ENCODE peak calls at places on chromosomes 3 and 15, in five cellular contexts. M is activated naive CD4-positive, alpha-beta T cell treated with anti-CD3 and anti-CD28 coated beads, Interleukin-2, amount 10 ng/mL, durations not matched to agents 7 days and 5 days; J is LHCN-M2; L is heart right ventricle; C is EL. H is an unnamed sample.

GRCh38 chr15:73927476-73928240 is 1.4 kb downstream of the LOXL1 start:
- DNase-seq in J (peak; percentile 54), M (peak; percentile 85), L (peak; percentile 67), C (peak; percentile 65), H (peak; percentile 64)

GRCh38 chr3:58462829-58463180 is 29.1 kb upstream of the KCTD6 start:
- DNase-seq in L (no peak), M (no peak), J (no peak), C (no peak), H (no peak)

GRCh38 chr3:74470313-74470712 is 144.1 kb downstream of the CNTN3 start:
- DNase-seq in M (no peak), J (no peak), L (no peak), C (no peak), H (no peak)

GRCh38 chr3:55485208-55485791 is 1.8 kb downstream of the WNT5A start:
- DNase-seq in J (peak; percentile 85), M (peak; percentile 52), C (peak; percentile 88), L (peak; percentile 77), H (peak; percentile 85)

GRCh38 chr15:79130535-79131130 is 40.1 kb upstream of the RASGRF1 start:
- DNase-seq in C (no peak), L (no peak), J (no peak), M (no peak), H (no peak)

GRCh38 chr3:108406063-108406660 is 104.2 kb downstream of the MYH15 start:
- DNase-seq in L (no peak), J (no peak), C (peak; percentile 38), M (no peak), H (no peak)

GRCh38 chr3:127597020-127597771 is 1.0 kb upstream of the MCM2 start:
- DNase-seq in J (no peak), M (no peak), C (no peak), L (no peak), H (no peak)

GRCh38 chr3:49775538-49775937 is 10.8 kb downstream of the IP6K1 start:
- DNase-seq in M (no peak), L (no peak), C (no peak), J (no peak), H (no peak)

GRCh38 chr15:31474059-31474868 is 147.6 kb downstream of the KLF13 start:
- DNase-seq in L (no peak), J (no peak), M (peak; percentile 25), C (no peak), H (no peak)

GRCh38 chr3:194220776-194221735 is 85.1 kb downstream of the HES1 start:
- DNase-seq in L (no peak), J (no peak), M (no peak), C (peak; percentile 13), H (no peak)

GRCh38 chr15:44584162-44584749 is 47.3 kb downstream of the EIF3J start:
- DNase-seq in M (peak; percentile 70), L (peak; percentile 38), C (peak; percentile 41), J (peak; percentile 36), H (peak; percentile 36)

GRCh38 chr3:64878372-64878771 is 190.6 kb upstream of the ADAMTS9 start:
- DNase-seq in L (no peak), C (no peak), J (peak; percentile 62), M (no peak), H (no peak)

GRCh38 chr3:61451841-61452240 is 109.5 kb upstream of the PTPRG start:
- DNase-seq in J (peak; percentile 34), C (peak; percentile 35), L (no peak), M (no peak), H (no peak)

GRCh38 chr3:13545952-13546454 is 2.9 kb upstream of the FBLN2 start:
- DNase-seq in M (no peak), J (no peak), C (no peak), L (no peak), H (no peak)

GRCh38 chr15:26773485-26773877 is 615 bp upstream of the GABRB3 start:
- DNase-seq in M (no peak), J (no peak), L (no peak), C (no peak), H (no peak)

GRCh38 chr3:115347737-115348136 is 200.6 kb upstream of the ZBTB20 start:
- DNase-seq in M (no peak), C (no peak), L (no peak), J (no peak), H (no peak)

GRCh38 chr3:53250881-53251605 is 4.8 kb downstream of the TKT start:
- DNase-seq in M (no peak), J (no peak), L (no peak), C (no peak), H (no peak)

GRCh38 chr3:77042892-77043291 is 3.0 kb downstream of the ROBO2 start:
- DNase-seq in M (no peak), C (no peak), J (no peak), L (no peak), H (no peak)

GRCh38 chr15:84586641-84587160 is 14.1 kb upstream of the ZSCAN2 start:
- DNase-seq in C (no peak), J (no peak), M (no peak), L (no peak), H (no peak)

GRCh38 chr15:65939901-65940617 is 70.8 kb downstream of the RAB11A start:
- DNase-seq in M (no peak), C (peak; percentile 86), L (peak; percentile 30), J (peak; percentile 34), H (no peak)

GRCh38 chr3:197001106-197001971 is 28.3 kb downstream of the MELTF start:
- DNase-seq in L (no peak), M (no peak), J (no peak), C (no peak), H (peak; percentile 26)

GRCh38 chr3:4730734-4731133 is 237.6 kb downstream of the ITPR1 start:
- DNase-seq in C (no peak), L (peak; percentile 34), J (no peak), M (no peak), H (peak; percentile 48)

GRCh38 chr3:12662593-12663310 is 1.2 kb downstream of the RAF1 start:
- DNase-seq in L (peak; percentile 34), C (peak; percentile 43), J (peak; percentile 78), M (peak; percentile 46), H (peak; percentile 56)

GRCh38 chr15:55420171-55420871 is 12.0 kb downstream of the PIERCE2 start:
- DNase-seq in J (no peak), L (no peak), M (no peak), C (no peak), H (no peak)

H was measured in left cardiac atrium.